ENCODE peak calls at places on chromosomes 11 and 22, in nine cellular contexts. One of them, this sample, is unnamed.

GRCh38 chr11:112241486-112241885 is 15.3 kb downstream of the PTS start:
- DNase-seq in gastrocnemius medialis: no peak
- DNase-seq in astrocyte of the cerebellum: peak; percentile 48
- DNase-seq in IMR-90: peak; percentile 85
- DNase-seq in body of pancreas: no peak
- DNase-seq in colonic mucosa: no peak
- DNase-seq in astrocyte of the spinal cord: peak; percentile 69
- DNase-seq in AG10803: peak; percentile 93
- DNase-seq in HCT116: no peak
- DNase-seq in this sample: no peak

GRCh38 chr22:44532466-44533025 is 34.5 kb upstream of the RTL6 start:
- DNase-seq in astrocyte of the spinal cord: no peak
- DNase-seq in HCT116: no peak
- DNase-seq in gastrocnemius medialis: no peak
- DNase-seq in IMR-90: no peak
- DNase-seq in body of pancreas: no peak
- DNase-seq in AG10803: no peak
- DNase-seq in astrocyte of the cerebellum: no peak
- DNase-seq in colonic mucosa: no peak
- DNase-seq in this sample: no peak

GRCh38 chr11:9688716-9689511 is 25.0 kb downstream of the SWAP70 start:
- DNase-seq in astrocyte of the cerebellum: peak; percentile 80
- DNase-seq in IMR-90: peak; percentile 81
- DNase-seq in gastrocnemius medialis: no peak
- DNase-seq in astrocyte of the spinal cord: peak; percentile 81
- DNase-seq in AG10803: peak; percentile 83
- DNase-seq in body of pancreas: no peak
- DNase-seq in HCT116: no peak
- DNase-seq in colonic mucosa: no peak
- DNase-seq in this sample: peak; percentile 81

GRCh38 chr22:24379536-24379935 is 47.9 kb upstream of the ADORA2A start:
- DNase-seq in colonic mucosa: no peak
- DNase-seq in gastrocnemius medialis: no peak
- DNase-seq in AG10803: no peak
- DNase-seq in IMR-90: peak; percentile 56
- DNase-seq in astrocyte of the cerebellum: no peak
- DNase-seq in HCT116: no peak
- DNase-seq in astrocyte of the spinal cord: no peak
- DNase-seq in body of pancreas: no peak
- DNase-seq in this sample: no peak

GRCh38 chr11:61512435-61512834 is 3.9 kb downstream of the LRRC10B start:
- DNase-seq in body of pancreas: no peak
- DNase-seq in HCT116: no peak
- DNase-seq in gastrocnemius medialis: no peak
- DNase-seq in astrocyte of the cerebellum: no peak
- DNase-seq in colonic mucosa: no peak
- DNase-seq in AG10803: no peak
- DNase-seq in IMR-90: no peak
- DNase-seq in astrocyte of the spinal cord: no peak
- DNase-seq in this sample: no peak

GRCh38 chr11:65858354-65859133 is 564 bp upstream of the CFL1 start:
- DNase-seq in IMR-90: no peak
- DNase-seq in astrocyte of the spinal cord: peak; percentile 50
- DNase-seq in HCT116: no peak
- DNase-seq in astrocyte of the cerebellum: no peak
- DNase-seq in body of pancreas: no peak
- DNase-seq in gastrocnemius medialis: no peak
- DNase-seq in colonic mucosa: no peak
- DNase-seq in AG10803: no peak
- DNase-seq in this sample: no peak

GRCh38 chr11:111334495-111335123 is 36.3 kb downstream of the POU2AF3 start:
- DNase-seq in astrocyte of the cerebellum: no peak
- DNase-seq in astrocyte of the spinal cord: no peak
- DNase-seq in HCT116: no peak
- DNase-seq in IMR-90: no peak
- DNase-seq in AG10803: no peak
- DNase-seq in body of pancreas: peak; percentile 76
- DNase-seq in colonic mucosa: peak; percentile 78
- DNase-seq in gastrocnemius medialis: no peak
- DNase-seq in this sample: no peak

GRCh38 chr22:27063841-27064240 is 406.5 kb downstream of the MIAT start:
- DNase-seq in gastrocnemius medialis: no peak
- DNase-seq in astrocyte of the cerebellum: no peak
- DNase-seq in AG10803: no peak
- DNase-seq in IMR-90: no peak
- DNase-seq in colonic mucosa: no peak
- DNase-seq in HCT116: no peak
- DNase-seq in body of pancreas: no peak
- DNase-seq in astrocyte of the spinal cord: no peak
- DNase-seq in this sample: no peak

GRCh38 chr22:42401562-42402334 is 30.5 kb downstream of the NFAM1 start:
- DNase-seq in HCT116: no peak
- DNase-seq in astrocyte of the spinal cord: no peak
- DNase-seq in IMR-90: no peak
- DNase-seq in body of pancreas: no peak
- DNase-seq in astrocyte of the cerebellum: no peak
- DNase-seq in gastrocnemius medialis: no peak
- DNase-seq in AG10803: no peak
- DNase-seq in colonic mucosa: no peak
- DNase-seq in this sample: no peak

GRCh38 chr22:20635227-20635591 is 127.8 kb downstream of the MED15 start:
- DNase-seq in astrocyte of the cerebellum: no peak
- DNase-seq in colonic mucosa: no peak
- DNase-seq in gastrocnemius medialis: no peak
- DNase-seq in astrocyte of the spinal cord: no peak
- DNase-seq in IMR-90: no peak
- DNase-seq in body of pancreas: no peak
- DNase-seq in AG10803: no peak
- DNase-seq in HCT116: no peak
- DNase-seq in this sample: no peak

DNA sequence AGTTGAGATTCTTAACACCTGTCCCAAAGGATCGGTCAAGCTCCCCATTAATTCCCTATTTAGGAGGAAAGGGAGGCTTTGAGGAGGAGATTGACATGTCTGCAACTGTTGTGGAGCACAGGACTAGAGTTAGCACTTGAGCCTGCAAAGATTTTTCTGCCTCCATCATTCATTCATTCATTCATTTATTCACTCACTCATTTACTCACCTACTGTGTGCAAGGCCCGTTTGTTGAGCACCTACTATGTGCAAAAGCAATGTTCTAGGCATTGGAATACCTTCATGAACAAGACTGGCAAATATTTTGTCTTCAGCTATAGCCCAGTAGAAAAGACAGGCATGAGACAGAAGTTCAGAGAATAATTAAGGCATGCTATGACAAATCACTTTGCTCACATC is 43.2 kb upstream of the CD82 start:
- DNase-seq in AG10803: no peak
- DNase-seq in HCT116: no peak
- DNase-seq in colonic mucosa: no peak
- DNase-seq in body of pancreas: no peak
- DNase-seq in astrocyte of the cerebellum: no peak
- DNase-seq in gastrocnemius medialis: no peak
- DNase-seq in IMR-90: no peak
- DNase-seq in astrocyte of the spinal cord: no peak
- DNase-seq in this sample: no peak
- TF ChIP-seq CTCF in AG10803: no peak
- TF ChIP-seq CTCF in HCT116: no peak
- TF ChIP-seq CTCF in colonic mucosa: no peak
- TF ChIP-seq CTCF in body of pancreas: no peak
- TF ChIP-seq CTCF in astrocyte of the cerebellum: no peak
- TF ChIP-seq CTCF in gastrocnemius medialis: no peak
- TF ChIP-seq CTCF in IMR-90: no peak
- TF ChIP-seq CTCF in astrocyte of the spinal cord: no peak
- TF ChIP-seq CTCF in this sample: no peak

GRCh38 chr11:76750746-76751145 is 32.4 kb upstream of the TSKU start:
- DNase-seq in gastrocnemius medialis: no peak
- DNase-seq in HCT116: no peak
- DNase-seq in AG10803: no peak
- DNase-seq in body of pancreas: no peak
- DNase-seq in astrocyte of the cerebellum: no peak
- DNase-seq in astrocyte of the spinal cord: no peak
- DNase-seq in IMR-90: no peak
- DNase-seq in colonic mucosa: no peak
- DNase-seq in this sample: no peak

GRCh38 chr11:76753950-76754349 is 29.2 kb upstream of the TSKU start:
- DNase-seq in AG10803: no peak
- DNase-seq in IMR-90: no peak
- DNase-seq in colonic mucosa: no peak
- DNase-seq in gastrocnemius medialis: no peak
- DNase-seq in astrocyte of the spinal cord: no peak
- DNase-seq in HCT116: no peak
- DNase-seq in astrocyte of the cerebellum: no peak
- DNase-seq in body of pancreas: no peak
- DNase-seq in this sample: no peak

GRCh38 chr11:76750067-76750466 is 33.1 kb upstream of the TSKU start:
- DNase-seq in HCT116: no peak
- DNase-seq in IMR-90: no peak
- DNase-seq in astrocyte of the spinal cord: no peak
- DNase-seq in colonic mucosa: no peak
- DNase-seq in astrocyte of the cerebellum: no peak
- DNase-seq in AG10803: no peak
- DNase-seq in body of pancreas: no peak
- DNase-seq in gastrocnemius medialis: no peak
- DNase-seq in this sample: no peak

GRCh38 chr11:76748931-76749330 is 34.2 kb upstream of the TSKU start:
- DNase-seq in astrocyte of the spinal cord: no peak
- DNase-seq in astrocyte of the cerebellum: no peak
- DNase-seq in body of pancreas: no peak
- DNase-seq in gastrocnemius medialis: no peak
- DNase-seq in colonic mucosa: no peak
- DNase-seq in IMR-90: no peak
- DNase-seq in HCT116: no peak
- DNase-seq in AG10803: no peak
- DNase-seq in this sample: no peak

DNA sequence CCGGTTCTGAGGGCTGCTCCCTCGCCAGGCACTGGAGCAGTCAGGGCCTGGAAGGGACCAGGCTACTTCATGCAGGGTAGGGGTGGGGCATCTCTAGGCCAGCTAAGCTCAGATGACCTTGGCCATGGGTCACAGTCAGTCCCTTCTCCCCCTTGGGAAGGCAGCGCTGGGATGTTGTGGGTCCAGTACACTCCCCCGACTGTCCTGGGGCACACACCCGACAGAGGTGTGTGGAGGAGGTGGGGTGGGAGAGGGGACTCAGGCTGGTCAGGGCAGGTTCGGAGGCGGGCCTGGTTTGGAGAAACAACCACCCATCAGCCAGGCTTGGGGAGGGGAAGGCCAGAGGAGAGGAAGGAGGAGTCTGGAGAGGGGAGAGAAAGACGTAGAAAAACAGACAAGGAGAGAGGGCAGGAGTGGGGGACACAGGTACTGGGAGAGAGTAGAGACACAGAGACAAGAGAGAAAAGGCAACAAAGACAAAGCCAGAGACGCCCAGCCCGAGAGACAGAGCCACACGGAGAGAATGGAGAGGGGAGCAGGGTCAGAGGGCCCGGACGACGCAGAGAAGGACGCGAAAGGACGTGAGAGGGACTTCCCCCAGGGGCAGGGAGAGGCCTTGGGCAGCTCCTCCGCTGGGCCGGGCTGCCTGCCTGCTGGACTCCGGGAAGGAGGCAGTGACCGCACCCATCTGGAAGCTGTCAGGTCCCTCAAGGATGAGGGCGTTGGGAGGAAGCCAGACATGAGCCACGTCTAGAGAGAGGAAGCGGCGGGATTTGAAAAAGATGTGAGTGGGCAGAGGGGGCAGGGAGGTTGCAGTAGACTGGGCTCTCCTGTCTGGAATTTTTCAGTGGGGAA is 30.6 kb upstream of the TSKU start:
- DNase-seq in colonic mucosa: peak; percentile 90
- DNase-seq in astrocyte of the cerebellum: no peak
- DNase-seq in gastrocnemius medialis: peak; percentile 58
- DNase-seq in HCT116: no peak
- DNase-seq in AG10803: peak; percentile 95
- DNase-seq in IMR-90: peak; percentile 88
- DNase-seq in body of pancreas: peak; percentile 46
- DNase-seq in astrocyte of the spinal cord: peak; percentile 39
- DNase-seq in this sample: peak; percentile 96
- H3K4me3 ChIP-seq in colonic mucosa: no peak overlapping the region
- H3K4me3 ChIP-seq in astrocyte of the cerebellum: no peak overlapping the region
- H3K4me3 ChIP-seq in gastrocnemius medialis: no peak overlapping the region
- H3K4me3 ChIP-seq in HCT116: no peak overlapping the region
- H3K4me3 ChIP-seq in AG10803: no peak overlapping the region
- H3K4me3 ChIP-seq in IMR-90: no peak overlapping the region
- H3K4me3 ChIP-seq in body of pancreas: no peak overlapping the region
- H3K4me3 ChIP-seq in astrocyte of the spinal cord: no peak overlapping the region
- H3K4me3 ChIP-seq in this sample: no peak overlapping the region

DNA sequence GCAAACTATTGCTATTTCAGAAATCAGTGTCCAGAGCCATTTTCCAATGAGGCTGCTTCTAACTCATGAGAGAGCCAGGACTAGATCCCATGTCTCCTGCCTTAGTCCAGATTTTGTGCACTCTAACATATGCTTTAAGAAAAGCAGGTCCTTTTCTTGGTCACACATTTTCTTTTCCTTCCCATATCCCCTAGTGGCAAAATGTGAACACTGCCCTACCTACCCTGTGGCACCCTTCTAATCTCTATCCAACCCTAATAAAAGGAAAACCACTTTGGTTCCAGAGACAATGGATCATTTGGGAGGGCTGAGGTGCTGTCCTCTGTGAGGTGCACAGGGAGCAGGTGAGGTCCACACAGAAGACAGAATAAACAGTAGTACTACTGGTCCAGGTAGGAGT is 72.0 kb upstream of the DDI1 start:
- DNase-seq in body of pancreas: no peak
- DNase-seq in astrocyte of the spinal cord: no peak
- DNase-seq in gastrocnemius medialis: no peak
- DNase-seq in AG10803: no peak
- DNase-seq in colonic mucosa: no peak
- DNase-seq in astrocyte of the cerebellum: no peak
- DNase-seq in IMR-90: no peak
- DNase-seq in HCT116: no peak
- DNase-seq in this sample: no peak
- TF ChIP-seq CTCF in body of pancreas: no peak
- TF ChIP-seq CTCF in astrocyte of the spinal cord: peak; percentile 17
- TF ChIP-seq CTCF in gastrocnemius medialis: no peak
- TF ChIP-seq CTCF in AG10803: no peak
- TF ChIP-seq CTCF in colonic mucosa: no peak
- TF ChIP-seq CTCF in astrocyte of the cerebellum: no peak
- TF ChIP-seq CTCF in IMR-90: no peak
- TF ChIP-seq CTCF in HCT116: peak; percentile 28
- TF ChIP-seq CTCF in this sample: no peak

GRCh38 chr22:21650823-21651520 is 8.9 kb downstream of the SDF2L1 start:
- DNase-seq in AG10803: no peak
- DNase-seq in astrocyte of the cerebellum: no peak
- DNase-seq in HCT116: no peak
- DNase-seq in IMR-90: no peak
- DNase-seq in astrocyte of the spinal cord: peak; percentile 2
- DNase-seq in colonic mucosa: no peak
- DNase-seq in body of pancreas: no peak
- DNase-seq in gastrocnemius medialis: no peak
- DNase-seq in this sample: no peak
- H3K4me3 ChIP-seq in AG10803: peak overlapping the region; percentile 79
- H3K4me3 ChIP-seq in astrocyte of the cerebellum: peak overlapping the region; percentile 78
- H3K4me3 ChIP-seq in HCT116: peak overlapping the region; percentile 67
- H3K4me3 ChIP-seq in IMR-90: peak overlapping the region; percentile 84
- H3K4me3 ChIP-seq in astrocyte of the spinal cord: peak overlapping the region; percentile 74
- H3K4me3 ChIP-seq in colonic mucosa: peak overlapping the region; percentile 70
- H3K4me3 ChIP-seq in body of pancreas: no peak overlapping the region
- H3K4me3 ChIP-seq in gastrocnemius medialis: peak overlapping the region; percentile 83
- H3K4me3 ChIP-seq in this sample: peak overlapping the region; percentile 77

GRCh38 chr22:17201285-17201945 is 17.8 kb downstream of the ADA2 start:
- DNase-seq in HCT116: no peak
- DNase-seq in astrocyte of the spinal cord: no peak
- DNase-seq in body of pancreas: peak; percentile 34
- DNase-seq in astrocyte of the cerebellum: no peak
- DNase-seq in AG10803: peak; percentile 29
- DNase-seq in IMR-90: peak; percentile 18
- DNase-seq in gastrocnemius medialis: no peak
- DNase-seq in colonic mucosa: no peak
- DNase-seq in this sample: peak; percentile 42

GRCh38 chr22:17205432-17205831 is 13.8 kb downstream of the ADA2 start:
- DNase-seq in IMR-90: no peak
- DNase-seq in colonic mucosa: no peak
- DNase-seq in HCT116: no peak
- DNase-seq in astrocyte of the cerebellum: no peak
- DNase-seq in body of pancreas: no peak
- DNase-seq in AG10803: no peak
- DNase-seq in astrocyte of the spinal cord: no peak
- DNase-seq in gastrocnemius medialis: no peak
- DNase-seq in this sample: no peak
- TF ChIP-seq CTCF in IMR-90: no peak
- TF ChIP-seq CTCF in colonic mucosa: no peak
- TF ChIP-seq CTCF in HCT116: peak; percentile 5
- TF ChIP-seq CTCF in astrocyte of the cerebellum: no peak
- TF ChIP-seq CTCF in body of pancreas: no peak
- TF ChIP-seq CTCF in AG10803: no peak
- TF ChIP-seq CTCF in astrocyte of the spinal cord: peak; percentile 7
- TF ChIP-seq CTCF in gastrocnemius medialis: no peak
- TF ChIP-seq CTCF in this sample: no peak

This sample was measured in foreskin fibroblast.